ENCODE peak calls at places on chromosomes 16 and 17, in six cellular contexts. G, F, C, X, S and K are unnamed samples.

GRCh38 chr16:56615353-56615752 is 7.0 kb downstream of the MT2A start:
- DNase-seq in C (no peak), F (no peak), S (no peak), G (no peak), X (no peak), K (no peak)

GRCh38 chr17:29162082-29162908 is 17.9 kb downstream of the MYO18A start:
- DNase-seq in X (no peak), G (no peak), C (no peak), F (no peak), S (no peak), K (no peak)

GRCh38 chr17:17886253-17886652 is 49.5 kb upstream of the SREBF1 start:
- DNase-seq in G (peak; percentile 41), C (peak; percentile 19), X (no peak), S (no peak), F (no peak), K (no peak)

GRCh38 chr16:77833906-77834599 is 45.7 kb downstream of the VAT1L start:
- DNase-seq in X (no peak), C (no peak), G (no peak), F (no peak), S (no peak), K (peak; percentile 54)

GRCh38 chr17:82333279-82334171 is at the start of gene SECTM1:
- DNase-seq in C (no peak), S (no peak), F (no peak), X (no peak), G (peak; percentile 70), K (no peak)

GRCh38 chr17:18141210-18141803 is 32.8 kb downstream of the MYO15A start:
- DNase-seq in G (no peak), C (peak; percentile 20), F (peak; percentile 30), S (no peak), X (no peak), K (no peak)

GRCh38 chr16:46929378-46930332 is 43.8 kb downstream of the DNAJA2 start:
- DNase-seq in G (peak; percentile 73), X (peak; percentile 18), C (peak; percentile 64), S (no peak), F (peak; percentile 60), K (peak; percentile 11)

GRCh38 chr16:59355704-59356103 is 621.6 kb upstream of the GOT2 start:
- DNase-seq in G (no peak), C (no peak), S (no peak), F (no peak), X (no peak), K (no peak)

GRCh38 chr17:78257810-78258322 is 26.4 kb downstream of the TMEM235 start:
- DNase-seq in G (no peak), F (no peak), X (no peak), S (no peak), C (peak; percentile 42), K (no peak)

GRCh38 chr17:49217651-49218413 is 7.3 kb downstream of the ABI3 start:
- DNase-seq in C (peak; percentile 87), G (peak; percentile 66), F (no peak), S (no peak), X (no peak), K (no peak)

GRCh38 chr16:53052519-53053501 is at the start of gene CHD9NB:
- DNase-seq in C (peak; percentile 27), F (peak; percentile 89), S (peak; percentile 11), X (peak; percentile 73), G (peak; percentile 75), K (peak; percentile 61)

GRCh38 chr17:82716383-82717181 is at the start of gene FN3KRP:
- DNase-seq in G (peak; percentile 97), X (peak; percentile 89), S (peak; percentile 86), C (peak; percentile 96), F (peak; percentile 92), K (peak; percentile 51)

GRCh38 chr17:7435676-7436555 is 681 bp downstream of the TMEM102 start:
- DNase-seq in S (no peak), F (no peak), C (peak; percentile 53), X (peak; percentile 29), G (peak; percentile 69), K (no peak)

DNA sequence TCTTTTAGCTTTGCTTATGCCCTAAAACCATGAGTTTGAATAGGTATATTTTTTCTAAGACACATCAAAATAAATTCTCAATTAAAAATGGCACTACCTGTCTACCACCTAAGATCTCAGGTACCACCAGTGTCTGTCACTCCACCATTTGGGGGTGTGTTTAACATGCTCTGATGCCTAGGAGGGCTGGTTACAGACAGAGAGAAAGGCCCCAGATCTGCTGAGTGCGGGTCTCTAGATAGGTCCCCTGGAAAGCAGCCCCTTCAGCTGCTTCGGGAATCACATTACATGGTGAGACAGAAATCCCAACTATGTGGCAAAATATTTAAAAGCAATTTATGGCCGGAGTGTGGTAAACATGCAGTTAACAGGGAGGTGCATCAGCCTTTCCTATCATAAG is 653 bp upstream of the VAC14 start:
- DNase-seq in F (no peak), C (no peak), S (no peak), G (no peak), X (no peak), K (no peak)
- H3K4me3 ChIP-seq in F (no peak overlapping the region), C (peak overlapping the region; percentile 99), S (peak overlapping the region; percentile 87), G (no peak overlapping the region), X (peak overlapping the region; percentile 74), K (no peak overlapping the region)

GRCh38 chr17:33200587-33200986 is 92.5 kb downstream of the ASIC2 start:
- DNase-seq in S (no peak), X (no peak), F (no peak), G (no peak), C (no peak), K (no peak)
- TF ChIP-seq CTCF in S (no peak), X (peak; percentile 30), F (no peak), G (no peak), C (no peak), K (peak; percentile 32)

GRCh38 chr16:75262104-75262799 is 10.8 kb upstream of the BCAR1 start:
- DNase-seq in G (peak; percentile 77), F (peak; percentile 89), X (no peak), C (no peak), S (no peak), K (no peak)
- H3K27ac ChIP-seq in G (peak overlapping the region; percentile 93), F (peak overlapping the region; percentile 61), X (no peak overlapping the region), C (no peak overlapping the region), S (peak overlapping the region; percentile 92), K (no peak overlapping the region)

DNA sequence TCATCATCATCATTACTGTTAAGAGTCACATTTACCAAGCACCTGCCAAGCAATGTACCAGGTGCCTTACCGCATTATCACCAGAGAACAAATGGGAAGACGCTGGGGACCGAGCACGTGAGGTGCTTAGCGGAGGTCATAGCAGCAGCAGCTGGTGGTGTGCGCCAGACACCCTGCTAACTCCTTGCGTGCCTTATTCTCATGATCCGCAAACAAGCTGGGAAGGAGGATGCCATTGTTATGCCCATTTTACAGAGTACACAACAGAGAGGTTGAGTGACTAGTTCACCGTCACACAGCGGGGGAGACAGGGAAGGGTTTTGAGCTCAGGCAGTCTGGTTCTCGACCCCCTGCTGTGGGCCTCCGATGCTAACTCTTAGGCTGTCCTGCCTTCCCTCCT is 7.3 kb downstream of the ATP2A3 start:
- DNase-seq in G (no peak), F (no peak), C (no peak), X (no peak), S (no peak), K (no peak)
- H3K4me3 ChIP-seq in G (no peak overlapping the region), F (no peak overlapping the region), C (no peak overlapping the region), X (no peak overlapping the region), S (no peak overlapping the region), K (no peak overlapping the region)

DNA sequence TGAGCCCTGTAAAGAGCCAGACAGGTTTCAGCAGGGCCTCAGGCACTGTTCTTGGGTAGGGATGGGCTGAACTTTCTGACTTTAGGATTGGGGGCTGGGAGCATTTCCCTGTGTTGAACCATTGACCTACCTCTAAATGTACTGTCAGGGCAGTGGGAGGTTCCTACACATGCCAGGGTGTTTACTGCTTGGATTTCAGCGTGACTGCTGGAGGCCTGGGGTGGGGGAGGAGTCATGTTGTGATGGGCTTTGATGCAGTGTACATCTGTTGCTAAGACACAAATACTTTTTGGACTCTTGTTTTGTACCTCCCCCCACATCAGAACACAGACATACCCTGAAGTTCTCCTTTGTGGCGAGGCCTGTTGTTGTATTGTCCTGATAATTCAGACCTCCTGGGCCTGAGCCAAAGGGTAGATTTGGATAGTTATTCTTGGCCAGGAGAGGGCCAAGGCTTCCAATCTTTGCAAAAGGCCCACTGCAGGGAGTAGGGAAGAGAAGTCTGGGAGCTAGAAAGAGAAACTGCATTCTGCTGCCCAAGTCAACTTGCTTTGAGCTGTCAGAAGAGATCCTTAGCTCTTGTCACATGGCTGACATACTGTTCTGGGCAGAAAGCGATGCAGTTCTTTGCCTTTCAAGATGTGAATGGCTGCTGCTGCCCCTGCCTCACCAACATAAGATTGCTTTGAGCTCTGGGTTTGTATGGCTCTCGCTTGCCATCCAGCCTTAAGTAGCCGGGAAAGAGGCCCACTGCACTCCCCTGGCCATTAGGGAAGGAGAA is 3.7 kb downstream of the NFE2L1 start:
- DNase-seq in S (peak; percentile 36), G (peak; percentile 50), C (no peak), X (no peak), F (peak; percentile 85), K (no peak)
- TF ChIP-seq CTCF in S (no peak), G (no peak), C (no peak), X (no peak), F (peak; percentile 16), K (peak; percentile 24)

GRCh38 chr17:21029515-21029914 is 13.3 kb downstream of the USP22 start:
- DNase-seq in G (no peak), X (no peak), S (no peak), C (no peak), F (no peak), K (no peak)
- H3K27ac ChIP-seq in G (peak overlapping the region; percentile 36), X (no peak overlapping the region), S (no peak overlapping the region), C (no peak overlapping the region), F (no peak overlapping the region), K (no peak overlapping the region)

DNA sequence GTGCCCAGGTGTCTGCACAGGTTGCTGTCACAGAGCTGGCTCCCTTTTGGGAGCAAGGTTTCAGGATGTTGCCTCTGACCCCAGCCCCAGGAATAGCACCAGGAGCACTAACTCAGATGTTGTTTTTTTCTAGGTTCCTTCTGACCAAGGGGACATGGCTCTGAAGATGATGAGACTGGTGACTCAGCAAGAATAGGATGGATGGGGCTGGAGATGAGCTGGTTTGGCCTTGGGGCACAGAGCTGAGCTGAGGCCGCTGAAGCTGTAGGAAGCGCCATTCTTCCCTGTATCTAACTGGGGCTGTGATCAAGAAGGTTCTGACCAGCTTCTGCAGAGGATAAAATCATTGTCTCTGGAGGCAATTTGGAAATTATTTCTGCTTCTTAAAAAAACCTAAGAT is 28.1 kb downstream of the SCPEP1 start:
- DNase-seq in C (no peak), F (no peak), X (no peak), G (no peak), S (no peak), K (no peak)
- H3K4me3 ChIP-seq in C (no peak overlapping the region), F (no peak overlapping the region), X (no peak overlapping the region), G (no peak overlapping the region), S (no peak overlapping the region), K (no peak overlapping the region)

DNA sequence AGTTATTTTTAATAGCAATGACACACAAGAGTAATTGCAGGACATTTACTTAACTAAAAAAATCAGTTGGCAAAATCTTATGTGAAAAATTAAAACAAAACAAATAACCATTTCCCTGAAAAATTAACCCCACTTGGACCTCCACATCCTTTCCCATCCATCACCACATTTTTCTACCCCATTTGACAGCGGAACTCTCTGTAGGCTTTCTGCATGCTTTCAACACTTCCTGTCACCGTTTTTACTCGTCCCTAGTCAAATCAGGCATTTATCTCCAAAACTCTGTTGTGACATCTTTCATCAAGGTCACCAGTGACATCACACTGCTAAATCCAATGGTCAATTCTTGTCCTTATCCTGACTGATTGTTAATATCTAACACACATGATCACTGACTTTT is 27.5 kb downstream of the KCNJ16 start:
- DNase-seq in C (no peak), S (no peak), G (no peak), X (no peak), F (no peak), K (no peak)
- TF ChIP-seq CTCF in C (no peak), S (no peak), G (no peak), X (no peak), F (no peak), K (no peak)

GRCh38 chr17:19369846-19370492 is 7.4 kb upstream of the B9D1 start:
- DNase-seq in X (no peak), C (no peak), G (peak; percentile 43), F (no peak), S (no peak), K (no peak)
- H3K27ac ChIP-seq in X (no peak overlapping the region), C (no peak overlapping the region), G (no peak overlapping the region), F (no peak overlapping the region), S (no peak overlapping the region), K (no peak overlapping the region)